ENCODE peak calls at places on chromosomes 2 and 18, in four cellular contexts. G is A549, K is uterus, P is stomach. H is an unnamed sample.

GRCh38 chr2:54755641-54756326 is 32.3 kb downstream of the EML6 start:
- DNase-seq in K (no peak), P (no peak), G (no peak), H (no peak)

GRCh38 chr2:12424820-12425219 is 291.9 kb upstream of the TRIB2 start:
- DNase-seq in P (peak; percentile 87), K (peak; percentile 35), G (no peak), H (no peak)

GRCh38 chr2:26139269-26140183 is 33.4 kb upstream of the GAREM2 start:
- DNase-seq in P (peak; percentile 48), K (no peak), G (peak; percentile 44), H (no peak)

GRCh38 chr2:28161466-28161865 is 231.2 kb upstream of the FOSL2 start:
- DNase-seq in P (no peak), K (no peak), G (no peak), H (no peak)

GRCh38 chr2:17892726-17893534 is 14.5 kb downstream of the KCNS3 start:
- DNase-seq in K (no peak), G (no peak), P (peak; percentile 37), H (no peak)

GRCh38 chr2:166700079-166700478 is 188.2 kb upstream of the XIRP2 start:
- DNase-seq in P (no peak), G (no peak), K (no peak), H (no peak)

GRCh38 chr2:157443795-157444642 is at the start of gene CYTIP:
- DNase-seq in K (no peak), G (no peak), P (peak; percentile 57), H (no peak)

GRCh38 chr2:239000500-239001073 is 152.7 kb downstream of the TWIST2 start:
- DNase-seq in P (no peak), K (no peak), G (no peak), H (no peak)

GRCh38 chr2:118250463-118250862 is 162.2 kb downstream of the INSIG2 start:
- DNase-seq in K (no peak), G (no peak), P (no peak), H (no peak)

GRCh38 chr18:75405341-75405740 is 22.2 kb downstream of the SMIM21 start:
- DNase-seq in P (no peak), G (no peak), K (no peak), H (no peak)

GRCh38 chr2:144458536-144458935 is 61.4 kb downstream of the ZEB2 start:
- DNase-seq in P (no peak), G (no peak), K (no peak), H (no peak)
- TF ChIP-seq POLR2A in P (no peak), G (no peak), K (no peak), H (no peak)

DNA sequence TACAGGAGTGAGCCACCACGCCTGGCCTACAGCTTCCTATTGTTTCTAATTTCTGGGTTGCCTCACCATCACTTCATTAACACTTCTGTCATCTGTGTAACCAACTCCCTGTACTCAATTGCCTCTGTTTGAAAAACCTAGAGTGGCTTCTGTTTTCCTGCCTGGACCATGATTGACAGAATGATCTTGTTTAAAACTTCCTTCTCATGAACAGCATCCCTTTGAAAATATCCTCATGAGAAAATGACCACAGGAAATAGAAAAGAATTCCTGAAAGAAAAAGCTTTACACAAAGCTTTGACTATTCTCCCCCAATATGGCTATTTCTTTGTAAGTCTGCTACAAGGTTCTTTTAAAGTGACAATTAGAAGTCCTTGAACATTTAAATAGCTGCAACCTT is 672.3 kb downstream of the ARHGAP15 start:
- DNase-seq in K (no peak), P (no peak), G (no peak), H (no peak)
- TF ChIP-seq POLR2A in K (no peak), P (no peak), G (no peak), H (no peak)

GRCh38 chr2:64204006-64204632 is 59.9 kb upstream of the PELI1 start:
- DNase-seq in G (no peak), P (no peak), K (no peak), H (peak; percentile 66)
- TF ChIP-seq POLR2A in G (no peak), P (no peak), K (no peak), H (peak; percentile 52)

GRCh38 chr2:37324536-37324785 is 172 bp downstream of the PRKD3 start:
- DNase-seq in G (no peak), K (peak; percentile 86), P (no peak), H (peak; percentile 84)

GRCh38 chr2:37326285-37326684 is 1.7 kb upstream of the PRKD3 start:
- DNase-seq in P (no peak), G (peak; percentile 61), K (peak; percentile 67), H (no peak)

GRCh38 chr2:37323770-37324535 is 680 bp downstream of the PRKD3 start:
- DNase-seq in G (peak; percentile 27), P (no peak), K (peak; percentile 36), H (no peak)

GRCh38 chr2:37325625-37326071 is 1.0 kb upstream of the PRKD3 start:
- DNase-seq in K (no peak), P (no peak), G (no peak), H (no peak)

GRCh38 chr2:37324786-37325624 is at the start of gene PRKD3:
- DNase-seq in G (peak; percentile 66), P (peak; percentile 80), K (peak; percentile 60), H (peak; percentile 61)
- TF ChIP-seq POLR2A in G (no peak), P (no peak), K (peak; percentile 32), H (peak; percentile 77)

DNA sequence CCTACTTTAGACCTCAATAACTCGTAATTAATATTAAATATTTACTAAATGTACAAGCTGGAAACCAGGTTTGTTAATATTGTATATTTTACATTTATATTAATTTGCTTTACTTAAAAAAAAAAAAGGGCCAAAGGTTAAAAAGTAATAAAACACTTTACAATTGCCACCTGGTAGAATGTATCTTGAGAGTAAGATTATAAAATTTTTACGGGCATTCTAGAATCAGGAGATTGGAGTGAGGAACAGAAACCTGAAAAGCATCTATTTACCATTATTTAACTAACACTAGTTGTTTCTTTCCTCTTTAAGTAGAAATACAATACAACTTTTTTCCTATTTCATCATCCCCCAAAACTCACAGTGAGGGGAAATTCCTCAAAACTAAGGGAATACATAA is 15.6 kb upstream of the STRN start:
- DNase-seq in K (no peak), G (no peak), P (no peak), H (no peak)
- TF ChIP-seq POLR2A in K (no peak), G (no peak), P (no peak), H (no peak)

GRCh38 chr2:16060125-16060935 is 120.0 kb downstream of the MYCN start:
- DNase-seq in K (no peak), G (no peak), P (no peak), H (no peak)
- TF ChIP-seq POLR2A in K (no peak), G (no peak), P (no peak), H (no peak)

H was measured in upper lobe of left lung.